ENCODE peak calls at places on chromosomes 4 and X, in nine cellular contexts. L is tibial nerve; N is thyroid gland; B is germinal center; I is effector CD4-positive, alpha-beta T cell; C is HCT116; W is PC-3; V is CD8-positive, alpha-beta memory T cell; G is NCI-H510A treated with DMSO at 0.1 percent for 48 hours. T is an unnamed sample.

GRCh38 chrX:48834383-48834709 is 1.1 kb downstream of the PCSK1N start:
- DNase-seq in L (no peak), N (no peak), B (no peak), I (no peak), C (no peak), W (peak), V (no peak), G (no peak), T (no peak)

GRCh38 chr4:115834441-115834840 is 721.0 kb upstream of the NDST4 start:
- DNase-seq in L (no peak), N (no peak), B (no peak), I (no peak), C (no peak), W (peak), V (no peak), G (no peak), T (no peak)

GRCh38 chr4:13173974-13174373 is 310.2 kb downstream of the RAB28 start:
- DNase-seq in L (peak), N (peak), B (no peak), I (no peak), C (no peak), W (no peak), V (no peak), G (no peak), T (no peak)

GRCh38 chr4:102317459-102317858 is 27.8 kb downstream of the SLC39A8 start:
- DNase-seq in L (no peak), N (no peak), B (no peak), I (no peak), C (no peak), W (no peak), V (no peak), G (no peak), T (no peak)

GRCh38 chr4:74152841-74153240 is 5.1 kb upstream of the MTHFD2L start:
- DNase-seq in L (no peak), N (no peak), B (no peak), I (no peak), C (no peak), W (no peak), V (no peak), G (no peak), T (no peak)

GRCh38 chrX:34656842-34657780 is at the start of gene TMEM47:
- DNase-seq in L (peak), N (peak), B (no peak), I (no peak), C (no peak), W (peak), V (no peak), G (peak), T (no peak)

GRCh38 chrX:3393581-3394111 is 47.2 kb upstream of the MXRA5 start:
- DNase-seq in L (no peak), N (no peak), B (no peak), I (no peak), C (no peak), W (no peak), V (no peak), G (no peak), T (no peak)

GRCh38 chr4:139581096-139581495 is 25.1 kb upstream of the SETD7 start:
- DNase-seq in L (no peak), N (no peak), B (no peak), I (no peak), C (no peak), W (no peak), V (no peak), G (no peak), T (no peak)

GRCh38 chr4:33911951-33912350 is 2332.4 kb downstream of the ARAP2 start:
- DNase-seq in L (no peak), N (no peak), B (no peak), I (no peak), C (no peak), W (no peak), V (no peak), G (no peak), T (no peak)

GRCh38 chrX:34521563-34521962 is 135.5 kb downstream of the TMEM47 start:
- DNase-seq in L (no peak), N (no peak), B (no peak), I (no peak), C (no peak), W (peak), V (no peak), G (no peak), T (no peak)

GRCh38 chrX:154437971-154438893 is 1.3 kb downstream of the GDI1 start:
- DNase-seq in L (no peak), N (no peak), B (no peak), I (no peak), C (no peak), W (no peak), V (no peak), G (no peak), T (no peak)

GRCh38 chr4:150315691-150316090 is 237.4 kb downstream of the DCLK2 start:
- DNase-seq in L (no peak), N (no peak), B (no peak), I (no peak), C (no peak), W (no peak), V (no peak), G (no peak), T (no peak)

GRCh38 chrX:55709735-55710134 is 7.8 kb upstream of the RRAGB start:
- DNase-seq in L (no peak), N (no peak), B (no peak), I (no peak), C (no peak), W (peak), V (no peak), G (no peak), T (no peak)

GRCh38 chr4:94036964-94037363 is 170.7 kb upstream of the SMARCAD1 start:
- DNase-seq in L (no peak), N (no peak), B (no peak), I (no peak), C (no peak), W (no peak), V (no peak), G (no peak), T (no peak)

GRCh38 chr4:43607400-43607799 is 714.9 kb downstream of the GRXCR1 start:
- DNase-seq in L (no peak), N (no peak), B (no peak), I (no peak), C (no peak), W (no peak), V (no peak), G (no peak), T (no peak)

GRCh38 chr4:122718265-122718664 is 14.2 kb upstream of the BBS12 start:
- DNase-seq in L (no peak), N (no peak), B (no peak), I (no peak), C (no peak), W (peak), V (no peak), G (no peak), T (no peak)

GRCh38 chr4:36088542-36088941 is 155.8 kb downstream of the ARAP2 start:
- DNase-seq in L (no peak), N (no peak), B (no peak), I (no peak), C (no peak), W (no peak), V (no peak), G (peak), T (no peak)

GRCh38 chr4:53702334-53703266 is 111.3 kb upstream of the LNX1 start:
- DNase-seq in L (peak), N (peak), B (peak), I (no peak), C (no peak), W (peak), V (no peak), G (peak), T (no peak)

GRCh38 chr4:148103647-148104355 is 338.4 kb downstream of the NR3C2 start:
- DNase-seq in L (no peak), N (no peak), B (no peak), I (no peak), C (no peak), W (no peak), V (no peak), G (no peak), T (no peak)

GRCh38 chrX:31060013-31060412 is 11.8 kb downstream of the FTHL17 start:
- DNase-seq in L (no peak), N (no peak), B (no peak), I (no peak), C (no peak), W (no peak), V (no peak), G (no peak), T (no peak)

GRCh38 chr4:122819708-122820449 is 6.8 kb upstream of the FGF2 start:
- DNase-seq in L (no peak), N (no peak), B (no peak), I (no peak), C (no peak), W (peak), V (no peak), G (no peak), T (no peak)

GRCh38 chr4:17762705-17763104 is 18.7 kb downstream of the FAM184B start:
- DNase-seq in L (no peak), N (no peak), B (no peak), I (no peak), C (no peak), W (peak), V (no peak), G (no peak), T (no peak)

GRCh38 chrX:10325606-10326005 is 168.8 kb downstream of the CLCN4 start:
- DNase-seq in L (no peak), N (no peak), B (no peak), I (no peak), C (no peak), W (no peak), V (no peak), G (no peak), T (no peak)

GRCh38 chr4:7898385-7898784 is 41.3 kb downstream of the AFAP1 start:
- DNase-seq in L (no peak), N (no peak), B (no peak), I (no peak), C (no peak), W (no peak), V (no peak), G (no peak), T (no peak)

GRCh38 chr4:139202984-139203383 is 26.0 kb upstream of the ELF2 start:
- DNase-seq in L (no peak), N (no peak), B (no peak), I (no peak), C (no peak), W (no peak), V (no peak), G (no peak), T (no peak)

GRCh38 chr4:168840988-168841681 is 168.9 kb downstream of the CBR4 start:
- DNase-seq in L (no peak), N (peak), B (no peak), I (no peak), C (no peak), W (no peak), V (no peak), G (no peak), T (no peak)

GRCh38 chrX:54786972-54787371 is 11.1 kb downstream of the ITIH6 start:
- DNase-seq in L (no peak), N (no peak), B (peak), I (no peak), C (no peak), W (peak), V (peak), G (peak), T (no peak)

GRCh38 chr4:24482871-24483270 is 101.5 kb downstream of the DHX15 start:
- DNase-seq in L (no peak), N (no peak), B (no peak), I (no peak), C (no peak), W (no peak), V (no peak), G (no peak), T (no peak)

GRCh38 chr4:1802151-1802715 is 9.1 kb downstream of the FGFR3 start:
- DNase-seq in L (no peak), N (no peak), B (no peak), I (no peak), C (no peak), W (no peak), V (no peak), G (no peak), T (no peak)

GRCh38 chr4:24007740-24008348 is 118.0 kb upstream of the PPARGC1A start:
- DNase-seq in L (no peak), N (no peak), B (no peak), I (no peak), C (no peak), W (no peak), V (no peak), G (no peak), T (no peak)

T was measured in cortex of kidney.